ENCODE peak calls at places on chromosome 3, in seven cellular contexts. E, Y, T, B, X, L and F are unnamed samples.

GRCh38 chr3:44132593-44132992 is 109.1 kb upstream of the TOPAZ1 start:
- DNase-seq in Y (no peak), T (no peak), L (no peak), X (no peak), B (no peak), E (no peak), F (no peak)

GRCh38 chr3:171875923-171876412 is 32.8 kb downstream of the TMEM212 start:
- DNase-seq in E (no peak), X (no peak), L (peak), B (peak), T (no peak), Y (no peak), F (no peak)

GRCh38 chr3:149058199-149058598 is 28.1 kb downstream of the HLTF start:
- DNase-seq in B (no peak), X (no peak), E (no peak), L (no peak), T (no peak), Y (no peak), F (no peak)

GRCh38 chr3:128435058-128435457 is 31.6 kb downstream of the DNAJB8 start:
- DNase-seq in B (no peak), E (no peak), L (no peak), X (peak), T (no peak), Y (no peak), F (peak)

GRCh38 chr3:13015286-13016082 is 57.7 kb downstream of the IQSEC1 start:
- DNase-seq in T (no peak), E (no peak), L (no peak), Y (no peak), B (no peak), X (no peak), F (no peak)

GRCh38 chr3:72814308-72814707 is 33.9 kb downstream of the SHQ1 start:
- DNase-seq in Y (no peak), X (no peak), B (no peak), E (no peak), T (no peak), L (no peak), F (no peak)

GRCh38 chr3:73461582-73461981 is 163.2 kb downstream of the PDZRN3 start:
- DNase-seq in X (no peak), Y (no peak), L (peak), E (no peak), B (peak), T (no peak), F (no peak)

GRCh38 chr3:61682671-61683408 is 121.5 kb downstream of the PTPRG start:
- DNase-seq in L (peak), X (no peak), Y (peak), B (peak), E (no peak), T (no peak), F (no peak)

GRCh38 chr3:195150194-195151118 is 120.5 kb downstream of the XXYLT1 start:
- DNase-seq in X (no peak), Y (no peak), T (no peak), B (peak), L (no peak), E (no peak), F (no peak)

GRCh38 chr3:27633224-27633545 is 88.9 kb downstream of the EOMES start:
- DNase-seq in X (no peak), L (peak), E (no peak), B (peak), Y (no peak), T (peak), F (no peak)

GRCh38 chr3:153162513-153163348 is 705 bp downstream of the RAP2B start:
- DNase-seq in E (no peak), L (peak), X (peak), T (no peak), B (peak), Y (no peak), F (peak)